ENCODE peak calls at places on chromosomes 6 and 20, in eight cellular contexts. C, L, R, G, B, U, P and X are unnamed samples.

GRCh38 chr6:53441035-53441493 is 92.3 kb upstream of the ELOVL5 start:
- DNase-seq in L (no peak), B (no peak), C (no peak), R (no peak), G (no peak), P (no peak), U (no peak), X (no peak)

GRCh38 chr6:137369135-137369534 is 125.1 kb downstream of the OLIG3 start:
- DNase-seq in L (no peak), U (no peak), R (no peak), G (no peak), P (no peak), B (no peak), C (no peak), X (no peak)

GRCh38 chr20:33441142-33441955 is 2.2 kb downstream of the SNTA1 start:
- DNase-seq in R (no peak), P (no peak), C (no peak), B (no peak), U (no peak), L (no peak), G (no peak), X (no peak)

GRCh38 chr20:47972916-47973309 is 187.6 kb upstream of the SULF2 start:
- DNase-seq in U (no peak), R (no peak), L (no peak), B (no peak), P (no peak), G (no peak), C (no peak), X (no peak)

GRCh38 chr6:159117541-159117940 is 51.7 kb upstream of the FNDC1 start:
- DNase-seq in U (no peak), G (peak), P (no peak), B (no peak), R (no peak), C (no peak), L (no peak), X (no peak)

GRCh38 chr6:54366647-54367327 is 58.5 kb downstream of the TINAG start:
- DNase-seq in U (no peak), C (no peak), P (no peak), L (no peak), B (peak), G (no peak), R (no peak), X (no peak)

GRCh38 chr20:24862186-24862585 is 86.9 kb upstream of the CST7 start:
- DNase-seq in P (no peak), C (no peak), L (no peak), B (no peak), U (no peak), R (no peak), G (no peak), X (no peak)

GRCh38 chr20:21936720-21937380 is 231.4 kb downstream of the PAX1 start:
- DNase-seq in U (no peak), C (no peak), B (no peak), R (peak), L (no peak), G (no peak), P (no peak), X (no peak)

GRCh38 chr20:24470031-24470781 is 777 bp downstream of the SYNDIG1 start:
- DNase-seq in G (no peak), C (no peak), L (no peak), P (peak), U (no peak), B (no peak), R (no peak), X (no peak)

GRCh38 chr6:144063246-144063743 is 32.1 kb downstream of the SF3B5 start:
- DNase-seq in R (no peak), P (no peak), C (peak), B (no peak), L (no peak), G (no peak), U (peak), X (no peak)

GRCh38 chr6:136365781-136366354 is 76.2 kb upstream of the BCLAF1 start:
- DNase-seq in G (peak), C (peak), L (peak), B (no peak), P (peak), R (no peak), U (peak), X (no peak)

GRCh38 chr6:73691512-73691911 is 4.5 kb upstream of the CD109 start:
- DNase-seq in R (no peak), C (no peak), U (no peak), L (no peak), P (no peak), B (no peak), G (no peak), X (no peak)

GRCh38 chr20:62938105-62938888 is at the start of gene GID8:
- DNase-seq in G (peak), L (peak), R (no peak), C (peak), B (no peak), U (peak), P (peak), X (no peak)

GRCh38 chr6:128822271-128822670 is 60.7 kb upstream of the LAMA2 start:
- DNase-seq in P (no peak), C (no peak), U (no peak), R (no peak), G (no peak), B (no peak), L (no peak), X (no peak)

DNA sequence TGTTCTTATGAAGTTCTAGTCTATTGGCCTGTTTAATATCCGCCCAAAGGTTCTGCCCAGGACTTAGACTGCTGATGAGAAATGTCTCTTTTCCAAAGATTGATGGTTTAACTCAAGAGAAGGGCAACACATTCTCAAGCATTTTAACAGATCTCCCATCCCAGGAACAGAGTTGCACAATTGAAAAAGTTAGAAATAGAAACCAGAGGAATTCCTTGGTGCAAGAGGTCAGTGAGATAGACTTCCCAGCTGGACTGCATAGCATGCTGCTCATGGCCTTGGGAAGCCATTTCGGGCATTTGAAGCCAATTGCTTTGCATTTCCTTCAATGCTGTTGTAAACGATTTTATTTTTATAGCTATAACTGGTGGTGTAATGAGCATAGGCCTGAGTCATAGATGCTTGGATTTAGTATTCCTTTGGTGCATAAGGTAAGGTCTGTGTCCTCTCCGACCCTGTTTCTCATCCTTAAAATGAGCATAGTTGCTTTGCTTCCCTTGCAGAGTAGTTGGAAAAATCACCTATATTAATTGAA is 292.2 kb upstream of the JAG1 start:
- DNase-seq in C (no peak), U (peak), P (no peak), B (no peak), R (no peak), L (no peak), G (no peak), X (no peak)
- TF ChIP-seq POLR2AphosphoS5 in C (no peak), U (peak), P (no peak), B (no peak), R (no peak), L (no peak), G (no peak), X (no peak)

GRCh38 chr6:5030596-5031136 is 26.8 kb upstream of the RPP40 start:
- DNase-seq in G (peak), U (peak), C (peak), R (peak), B (peak), L (peak), P (peak), X (peak)
- TF ChIP-seq POLR2AphosphoS5 in G (no peak), U (no peak), C (peak), R (no peak), B (peak), L (no peak), P (no peak), X (no peak)

GRCh38 chr6:12290490-12290820 is 294 bp downstream of the EDN1 start:
- DNase-seq in G (no peak), B (no peak), P (no peak), L (no peak), C (no peak), R (no peak), U (no peak), X (no peak)
- TF ChIP-seq POLR2AphosphoS5 in G (no peak), B (no peak), P (no peak), L (no peak), C (no peak), R (no peak), U (no peak), X (no peak)

GRCh38 chr6:35372633-35373032 is 30.3 kb downstream of the PPARD start:
- DNase-seq in U (no peak), L (no peak), G (no peak), P (no peak), C (no peak), B (no peak), R (no peak), X (no peak)

GRCh38 chr6:35368038-35368887 is 25.9 kb downstream of the PPARD start:
- DNase-seq in B (peak), G (no peak), L (no peak), P (no peak), R (no peak), C (peak), U (no peak), X (no peak)

GRCh38 chr6:35370799-35371493 is 28.6 kb downstream of the PPARD start:
- DNase-seq in U (no peak), L (no peak), R (no peak), G (no peak), C (no peak), P (no peak), B (no peak), X (no peak)

GRCh38 chr6:35371494-35372262 is 29.3 kb downstream of the PPARD start:
- DNase-seq in P (no peak), B (no peak), G (no peak), L (no peak), R (no peak), C (no peak), U (no peak), X (no peak)

DNA sequence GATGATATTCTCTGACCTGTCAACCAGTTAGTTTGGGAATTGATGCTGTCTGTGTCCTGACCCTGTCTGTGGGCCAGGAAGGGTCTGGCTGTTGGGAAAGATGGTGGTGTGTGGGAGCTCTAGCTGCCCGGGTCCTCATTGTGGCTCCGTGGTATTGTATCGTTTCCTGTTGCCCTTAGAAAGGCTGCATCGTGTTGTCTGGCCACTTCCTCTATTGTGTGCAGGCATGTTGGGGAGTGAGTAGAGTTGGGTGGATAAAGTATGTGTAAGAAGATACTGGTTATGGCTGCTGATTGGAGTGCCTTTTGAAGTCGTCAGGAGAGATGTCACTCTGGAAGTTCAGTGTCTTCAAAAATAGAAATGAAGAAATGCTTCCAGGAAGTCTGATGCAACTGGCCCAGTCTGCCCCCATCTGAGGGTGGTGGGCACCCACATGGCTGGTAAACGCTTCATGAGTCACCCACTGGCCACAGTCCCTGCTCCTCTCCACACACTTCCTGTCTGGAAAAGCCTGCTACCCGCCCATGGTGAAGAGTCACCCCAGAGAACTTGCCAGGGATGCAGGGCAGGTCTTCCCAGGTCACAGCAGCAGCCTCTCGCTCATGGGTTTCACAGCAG is 27.9 kb downstream of the PPARD start:
- DNase-seq in G (peak), R (no peak), L (peak), P (peak), B (peak), U (peak), C (no peak), X (no peak)
- TF ChIP-seq POLR2AphosphoS5 in G (no peak), R (no peak), L (no peak), P (no peak), B (peak), U (no peak), C (no peak), X (peak)

DNA sequence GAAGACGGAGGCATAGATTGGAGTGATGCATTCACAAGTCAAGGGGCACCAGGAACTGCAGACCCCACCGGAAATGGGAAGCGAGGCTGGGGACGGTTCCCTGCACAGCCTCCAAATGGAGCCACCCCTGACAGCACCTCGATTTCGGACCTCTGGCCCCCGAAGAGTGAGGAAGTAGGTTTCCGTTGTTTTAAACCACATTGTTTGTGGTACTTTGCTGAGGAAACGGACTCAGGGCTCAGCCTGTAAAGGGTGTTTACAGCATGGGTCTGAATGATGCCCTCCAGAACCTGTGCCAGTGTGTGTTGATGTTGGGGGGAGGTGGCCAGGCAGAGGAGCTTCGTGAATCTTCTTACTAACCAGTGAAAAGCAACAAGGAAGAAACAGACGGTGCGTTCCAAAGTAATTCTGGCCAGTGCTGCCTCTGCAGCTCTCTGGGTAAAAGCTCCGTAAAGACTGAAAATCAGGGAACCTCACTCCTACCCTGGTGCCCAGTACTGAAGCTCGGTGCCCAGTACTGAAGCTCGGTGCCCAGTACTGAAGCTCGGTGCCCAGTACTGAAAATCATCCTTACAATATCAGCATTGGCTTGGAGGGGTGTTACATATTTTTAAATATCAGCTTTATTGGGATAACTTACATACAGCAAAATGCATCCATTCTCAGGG is 30.1 kb upstream of the CCR6 start:
- DNase-seq in B (no peak), G (no peak), R (no peak), P (no peak), L (no peak), U (no peak), C (no peak), X (no peak)
- TF ChIP-seq POLR2AphosphoS5 in B (no peak), G (no peak), R (no peak), P (no peak), L (no peak), U (no peak), C (no peak), X (peak)

GRCh38 chr20:50886184-50886790 is 45.0 kb downstream of the ADNP start:
- DNase-seq in L (no peak), R (no peak), G (no peak), B (no peak), U (no peak), C (no peak), P (no peak), X (no peak)
- TF ChIP-seq POLR2AphosphoS5 in L (no peak), R (no peak), G (no peak), B (peak), U (no peak), C (no peak), P (no peak), X (no peak)